ENCODE peak calls at places on chromosomes 7 and 10, in nine cellular contexts. One of them, this sample, is unnamed.

GRCh38 chr7:46558482-46559193 is 637.6 kb upstream of the IGFBP3 start:
- DNase-seq in T-cell: no peak
- DNase-seq in stimulated activated CD8-positive, alpha-beta memory T cell treated with anti-CD3 and anti-CD28 coated beads, Interleukin-12 subunit alpha, Interleukin-12 subunit beta, amount 100 ng/mL, for 4 hours: no peak
- DNase-seq in left cardiac atrium: no peak
- DNase-seq in occipital lobe: no peak
- DNase-seq in NCI-H446: no peak
- DNase-seq in fibroblast of pulmonary artery: peak
- DNase-seq in suprapubic skin: no peak
- DNase-seq in NCI-H510A treated with DMSO at 0.1 percent for 48 hours: no peak
- DNase-seq in this sample: no peak

GRCh38 chr10:29533696-29534285 is 101.0 kb downstream of the SVIL start:
- DNase-seq in occipital lobe: no peak
- DNase-seq in NCI-H446: no peak
- DNase-seq in stimulated activated CD8-positive, alpha-beta memory T cell treated with anti-CD3 and anti-CD28 coated beads, Interleukin-12 subunit alpha, Interleukin-12 subunit beta, amount 100 ng/mL, for 4 hours: no peak
- DNase-seq in T-cell: no peak
- DNase-seq in NCI-H510A treated with DMSO at 0.1 percent for 48 hours: no peak
- DNase-seq in fibroblast of pulmonary artery: no peak
- DNase-seq in left cardiac atrium: no peak
- DNase-seq in suprapubic skin: no peak
- DNase-seq in this sample: no peak

GRCh38 chr7:5514440-5515035 is 90.9 kb upstream of the TNRC18 start:
- DNase-seq in NCI-H446: no peak
- DNase-seq in left cardiac atrium: no peak
- DNase-seq in T-cell: no peak
- DNase-seq in NCI-H510A treated with DMSO at 0.1 percent for 48 hours: no peak
- DNase-seq in stimulated activated CD8-positive, alpha-beta memory T cell treated with anti-CD3 and anti-CD28 coated beads, Interleukin-12 subunit alpha, Interleukin-12 subunit beta, amount 100 ng/mL, for 4 hours: no peak
- DNase-seq in suprapubic skin: no peak
- DNase-seq in fibroblast of pulmonary artery: peak
- DNase-seq in occipital lobe: no peak
- DNase-seq in this sample: no peak

GRCh38 chr10:25263931-25264330 is 89.1 kb downstream of the GPR158 start:
- DNase-seq in fibroblast of pulmonary artery: no peak
- DNase-seq in NCI-H510A treated with DMSO at 0.1 percent for 48 hours: no peak
- DNase-seq in NCI-H446: no peak
- DNase-seq in T-cell: no peak
- DNase-seq in stimulated activated CD8-positive, alpha-beta memory T cell treated with anti-CD3 and anti-CD28 coated beads, Interleukin-12 subunit alpha, Interleukin-12 subunit beta, amount 100 ng/mL, for 4 hours: no peak
- DNase-seq in left cardiac atrium: no peak
- DNase-seq in suprapubic skin: no peak
- DNase-seq in occipital lobe: no peak
- DNase-seq in this sample: no peak

GRCh38 chr7:105141068-105141467 is 127.1 kb downstream of the KMT2E start:
- DNase-seq in suprapubic skin: no peak
- DNase-seq in NCI-H446: no peak
- DNase-seq in T-cell: no peak
- DNase-seq in fibroblast of pulmonary artery: peak
- DNase-seq in left cardiac atrium: no peak
- DNase-seq in occipital lobe: no peak
- DNase-seq in stimulated activated CD8-positive, alpha-beta memory T cell treated with anti-CD3 and anti-CD28 coated beads, Interleukin-12 subunit alpha, Interleukin-12 subunit beta, amount 100 ng/mL, for 4 hours: no peak
- DNase-seq in NCI-H510A treated with DMSO at 0.1 percent for 48 hours: no peak
- DNase-seq in this sample: no peak

GRCh38 chr10:28470873-28471704 is 61.8 kb upstream of the WAC start:
- DNase-seq in occipital lobe: no peak
- DNase-seq in fibroblast of pulmonary artery: no peak
- DNase-seq in stimulated activated CD8-positive, alpha-beta memory T cell treated with anti-CD3 and anti-CD28 coated beads, Interleukin-12 subunit alpha, Interleukin-12 subunit beta, amount 100 ng/mL, for 4 hours: no peak
- DNase-seq in left cardiac atrium: no peak
- DNase-seq in T-cell: no peak
- DNase-seq in NCI-H446: no peak
- DNase-seq in suprapubic skin: no peak
- DNase-seq in NCI-H510A treated with DMSO at 0.1 percent for 48 hours: no peak
- DNase-seq in this sample: no peak

GRCh38 chr7:120827719-120828118 is 30.2 kb downstream of the TSPAN12 start:
- DNase-seq in NCI-H510A treated with DMSO at 0.1 percent for 48 hours: no peak
- DNase-seq in suprapubic skin: no peak
- DNase-seq in left cardiac atrium: no peak
- DNase-seq in occipital lobe: no peak
- DNase-seq in stimulated activated CD8-positive, alpha-beta memory T cell treated with anti-CD3 and anti-CD28 coated beads, Interleukin-12 subunit alpha, Interleukin-12 subunit beta, amount 100 ng/mL, for 4 hours: no peak
- DNase-seq in T-cell: no peak
- DNase-seq in fibroblast of pulmonary artery: no peak
- DNase-seq in NCI-H446: no peak
- DNase-seq in this sample: no peak

GRCh38 chr7:46369933-46370654 is 449.0 kb upstream of the IGFBP3 start:
- DNase-seq in T-cell: no peak
- DNase-seq in NCI-H510A treated with DMSO at 0.1 percent for 48 hours: no peak
- DNase-seq in left cardiac atrium: no peak
- DNase-seq in stimulated activated CD8-positive, alpha-beta memory T cell treated with anti-CD3 and anti-CD28 coated beads, Interleukin-12 subunit alpha, Interleukin-12 subunit beta, amount 100 ng/mL, for 4 hours: no peak
- DNase-seq in NCI-H446: peak
- DNase-seq in occipital lobe: no peak
- DNase-seq in fibroblast of pulmonary artery: peak
- DNase-seq in suprapubic skin: no peak
- DNase-seq in this sample: no peak

GRCh38 chr10:63128443-63128842 is 4.7 kb upstream of the NRBF2 start:
- DNase-seq in NCI-H510A treated with DMSO at 0.1 percent for 48 hours: no peak
- DNase-seq in stimulated activated CD8-positive, alpha-beta memory T cell treated with anti-CD3 and anti-CD28 coated beads, Interleukin-12 subunit alpha, Interleukin-12 subunit beta, amount 100 ng/mL, for 4 hours: no peak
- DNase-seq in suprapubic skin: no peak
- DNase-seq in fibroblast of pulmonary artery: no peak
- DNase-seq in left cardiac atrium: no peak
- DNase-seq in NCI-H446: no peak
- DNase-seq in occipital lobe: no peak
- DNase-seq in T-cell: no peak
- DNase-seq in this sample: no peak

GRCh38 chr7:19146699-19147098 is 1.5 kb upstream of the FERD3L start:
- DNase-seq in occipital lobe: no peak
- DNase-seq in fibroblast of pulmonary artery: peak
- DNase-seq in NCI-H446: no peak
- DNase-seq in stimulated activated CD8-positive, alpha-beta memory T cell treated with anti-CD3 and anti-CD28 coated beads, Interleukin-12 subunit alpha, Interleukin-12 subunit beta, amount 100 ng/mL, for 4 hours: no peak
- DNase-seq in NCI-H510A treated with DMSO at 0.1 percent for 48 hours: no peak
- DNase-seq in suprapubic skin: no peak
- DNase-seq in left cardiac atrium: no peak
- DNase-seq in T-cell: no peak
- DNase-seq in this sample: no peak